ENCODE peak calls at places on chromosomes 11 and 22, in six cellular contexts. One of them, this sample, is unnamed.

GRCh38 chr22:37501176-37501609 is 15.0 kb upstream of the MFNG start:
- DNase-seq in GM12878: no peak
- DNase-seq in K562: no peak
- DNase-seq in SK-N-SH: no peak
- DNase-seq in H1: no peak
- DNase-seq in HCT116: no peak
- DNase-seq in this sample: no peak

GRCh38 chr11:128316541-128317206 is 270.7 kb downstream of the ETS1 start:
- DNase-seq in SK-N-SH: no peak
- DNase-seq in GM12878: no peak
- DNase-seq in HCT116: no peak
- DNase-seq in H1: no peak
- DNase-seq in K562: no peak
- DNase-seq in this sample: no peak

GRCh38 chr11:77189588-77190210 is 61.7 kb downstream of the MYO7A start:
- DNase-seq in GM12878: no peak
- DNase-seq in H1: no peak
- DNase-seq in HCT116: no peak
- DNase-seq in SK-N-SH: no peak
- DNase-seq in K562: no peak
- DNase-seq in this sample: no peak

GRCh38 chr11:124470516-124471231 is 25.2 kb upstream of the OR8B8 start:
- DNase-seq in SK-N-SH: no peak
- DNase-seq in H1: no peak
- DNase-seq in K562: no peak
- DNase-seq in HCT116: no peak
- DNase-seq in GM12878: no peak
- DNase-seq in this sample: no peak

GRCh38 chr11:56849250-56849649 is 100.8 kb upstream of the OR9G4 start:
- DNase-seq in H1: no peak
- DNase-seq in SK-N-SH: no peak
- DNase-seq in GM12878: no peak
- DNase-seq in HCT116: no peak
- DNase-seq in K562: no peak
- DNase-seq in this sample: no peak

GRCh38 chr11:134074346-134074745 is 5.5 kb downstream of the JAM3 start:
- DNase-seq in H1: no peak
- DNase-seq in SK-N-SH: no peak
- DNase-seq in HCT116: no peak
- DNase-seq in K562: no peak
- DNase-seq in GM12878: no peak
- DNase-seq in this sample: no peak

GRCh38 chr11:57639321-57640067 is 10.2 kb downstream of the YPEL4 start:
- DNase-seq in SK-N-SH: peak; percentile 66
- DNase-seq in K562: no peak
- DNase-seq in GM12878: no peak
- DNase-seq in H1: peak; percentile 97
- DNase-seq in HCT116: no peak
- DNase-seq in this sample: no peak

GRCh38 chr11:8011981-8012444 is 24.9 kb downstream of the EIF3F start:
- DNase-seq in K562: no peak
- DNase-seq in HCT116: no peak
- DNase-seq in SK-N-SH: no peak
- DNase-seq in GM12878: no peak
- DNase-seq in H1: no peak
- DNase-seq in this sample: no peak

GRCh38 chr11:65400295-65401072 is 14.0 kb downstream of the FRMD8 start:
- DNase-seq in K562: no peak
- DNase-seq in SK-N-SH: no peak
- DNase-seq in HCT116: no peak
- DNase-seq in H1: no peak
- DNase-seq in GM12878: no peak
- DNase-seq in this sample: no peak

GRCh38 chr11:130511765-130512164 is 63.3 kb downstream of the ADAMTS15 start:
- DNase-seq in K562: no peak
- DNase-seq in HCT116: no peak
- DNase-seq in GM12878: no peak
- DNase-seq in H1: no peak
- DNase-seq in SK-N-SH: no peak
- DNase-seq in this sample: no peak

GRCh38 chr22:19149047-19149883 is 827 bp downstream of the GSC2 start:
- DNase-seq in H1: peak; percentile 84
- DNase-seq in GM12878: no peak
- DNase-seq in SK-N-SH: peak; percentile 56
- DNase-seq in HCT116: no peak
- DNase-seq in K562: peak; percentile 70
- DNase-seq in this sample: no peak

GRCh38 chr22:30821863-30822215 is 127.2 kb downstream of the OSBP2 start:
- DNase-seq in GM12878: no peak
- DNase-seq in H1: no peak
- DNase-seq in K562: no peak
- DNase-seq in HCT116: no peak
- DNase-seq in SK-N-SH: peak; percentile 65
- DNase-seq in this sample: peak; percentile 25

GRCh38 chr11:20854214-20854613 is 184.8 kb downstream of the NELL1 start:
- DNase-seq in H1: no peak
- DNase-seq in GM12878: no peak
- DNase-seq in SK-N-SH: no peak
- DNase-seq in HCT116: no peak
- DNase-seq in K562: no peak
- DNase-seq in this sample: peak; percentile 12

GRCh38 chr11:124863137-124863825 is 2.0 kb upstream of the ROBO3 start:
- DNase-seq in H1: peak; percentile 58
- DNase-seq in SK-N-SH: peak; percentile 63
- DNase-seq in K562: no peak
- DNase-seq in HCT116: no peak
- DNase-seq in GM12878: no peak
- DNase-seq in this sample: peak; percentile 55

GRCh38 chr11:29913352-29913751 is 103.5 kb downstream of the KCNA4 start:
- DNase-seq in HCT116: no peak
- DNase-seq in GM12878: no peak
- DNase-seq in SK-N-SH: no peak
- DNase-seq in H1: no peak
- DNase-seq in K562: no peak
- DNase-seq in this sample: no peak

GRCh38 chr11:134134167-134134566 is 65.3 kb downstream of the JAM3 start:
- DNase-seq in HCT116: no peak
- DNase-seq in K562: no peak
- DNase-seq in GM12878: no peak
- DNase-seq in SK-N-SH: no peak
- DNase-seq in H1: no peak
- DNase-seq in this sample: no peak

GRCh38 chr11:65003282-65003681 is 6.5 kb upstream of the BATF2 start:
- DNase-seq in GM12878: no peak
- DNase-seq in SK-N-SH: no peak
- DNase-seq in K562: no peak
- DNase-seq in HCT116: no peak
- DNase-seq in H1: no peak
- DNase-seq in this sample: peak; percentile 70

GRCh38 chr11:44680982-44681597 is 45.7 kb upstream of the TSPAN18 start:
- DNase-seq in K562: no peak
- DNase-seq in SK-N-SH: no peak
- DNase-seq in GM12878: no peak
- DNase-seq in HCT116: no peak
- DNase-seq in H1: no peak
- DNase-seq in this sample: peak; percentile 31

DNA sequence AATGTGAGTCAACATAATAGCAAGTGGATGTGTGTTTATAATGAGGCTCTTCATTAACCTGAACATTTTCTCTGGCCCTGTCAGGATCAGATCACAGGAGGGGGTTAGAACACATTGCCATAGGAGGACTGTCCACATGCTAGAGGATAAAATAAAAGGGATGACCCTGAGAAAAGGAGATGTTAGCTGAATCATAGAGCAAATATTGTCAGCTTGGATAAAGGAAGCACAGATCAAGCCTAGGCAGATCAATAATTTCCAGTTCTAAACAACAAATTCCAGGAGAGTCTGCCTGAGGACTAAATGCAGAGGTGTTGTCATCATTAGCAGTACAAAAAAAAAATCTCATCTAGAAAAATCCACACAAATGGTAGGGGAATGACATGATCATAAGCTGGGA is 337.9 kb downstream of the LRRC4C start:
- DNase-seq in HCT116: no peak
- DNase-seq in GM12878: no peak
- DNase-seq in K562: no peak
- DNase-seq in H1: no peak
- DNase-seq in SK-N-SH: no peak
- DNase-seq in this sample: no peak
- TF ChIP-seq JUND in HCT116: no peak
- TF ChIP-seq JUND in GM12878: no peak
- TF ChIP-seq JUND in K562: no peak
- TF ChIP-seq JUND in H1: no peak
- TF ChIP-seq JUND in SK-N-SH: no peak
- TF ChIP-seq JUND in this sample: no peak

GRCh38 chr11:31383116-31383515 is 13.5 kb downstream of the DNAJC24 start:
- DNase-seq in H1: no peak
- DNase-seq in GM12878: no peak
- DNase-seq in K562: no peak
- DNase-seq in HCT116: no peak
- DNase-seq in SK-N-SH: no peak
- DNase-seq in this sample: no peak

DNA sequence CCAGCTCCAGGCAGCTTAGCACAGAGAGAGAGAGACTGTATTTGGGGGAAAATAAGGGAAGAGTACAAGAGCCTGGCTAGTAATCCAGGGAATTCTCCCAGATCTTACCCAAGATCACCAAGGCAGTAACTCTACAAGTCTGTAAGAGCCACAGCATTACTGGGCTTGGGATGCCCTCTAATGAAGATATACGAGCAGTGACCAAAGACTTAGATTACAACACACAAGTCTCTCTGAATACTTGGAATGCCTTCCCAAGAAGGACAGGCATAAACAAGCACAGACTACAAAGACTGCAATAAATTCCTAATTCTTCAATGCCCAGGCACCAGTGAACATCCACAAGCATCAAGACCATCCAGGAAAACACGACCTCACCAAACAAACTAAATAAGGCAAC is 17.7 kb downstream of the DNAJC24 start:
- DNase-seq in SK-N-SH: no peak
- DNase-seq in GM12878: no peak
- DNase-seq in H1: no peak
- DNase-seq in K562: no peak
- DNase-seq in HCT116: no peak
- DNase-seq in this sample: no peak
- TF ChIP-seq JUND in SK-N-SH: no peak
- TF ChIP-seq JUND in GM12878: no peak
- TF ChIP-seq JUND in H1: no peak
- TF ChIP-seq JUND in K562: no peak
- TF ChIP-seq JUND in HCT116: no peak
- TF ChIP-seq JUND in this sample: no peak

GRCh38 chr11:111815489-111815888 is 49.3 kb upstream of the PPP2R1B start:
- DNase-seq in K562: no peak
- DNase-seq in H1: no peak
- DNase-seq in SK-N-SH: no peak
- DNase-seq in GM12878: no peak
- DNase-seq in HCT116: no peak
- DNase-seq in this sample: no peak
- TF ChIP-seq JUND in K562: no peak
- TF ChIP-seq JUND in H1: no peak
- TF ChIP-seq JUND in SK-N-SH: no peak
- TF ChIP-seq JUND in GM12878: no peak
- TF ChIP-seq JUND in HCT116: no peak
- TF ChIP-seq JUND in this sample: no peak

DNA sequence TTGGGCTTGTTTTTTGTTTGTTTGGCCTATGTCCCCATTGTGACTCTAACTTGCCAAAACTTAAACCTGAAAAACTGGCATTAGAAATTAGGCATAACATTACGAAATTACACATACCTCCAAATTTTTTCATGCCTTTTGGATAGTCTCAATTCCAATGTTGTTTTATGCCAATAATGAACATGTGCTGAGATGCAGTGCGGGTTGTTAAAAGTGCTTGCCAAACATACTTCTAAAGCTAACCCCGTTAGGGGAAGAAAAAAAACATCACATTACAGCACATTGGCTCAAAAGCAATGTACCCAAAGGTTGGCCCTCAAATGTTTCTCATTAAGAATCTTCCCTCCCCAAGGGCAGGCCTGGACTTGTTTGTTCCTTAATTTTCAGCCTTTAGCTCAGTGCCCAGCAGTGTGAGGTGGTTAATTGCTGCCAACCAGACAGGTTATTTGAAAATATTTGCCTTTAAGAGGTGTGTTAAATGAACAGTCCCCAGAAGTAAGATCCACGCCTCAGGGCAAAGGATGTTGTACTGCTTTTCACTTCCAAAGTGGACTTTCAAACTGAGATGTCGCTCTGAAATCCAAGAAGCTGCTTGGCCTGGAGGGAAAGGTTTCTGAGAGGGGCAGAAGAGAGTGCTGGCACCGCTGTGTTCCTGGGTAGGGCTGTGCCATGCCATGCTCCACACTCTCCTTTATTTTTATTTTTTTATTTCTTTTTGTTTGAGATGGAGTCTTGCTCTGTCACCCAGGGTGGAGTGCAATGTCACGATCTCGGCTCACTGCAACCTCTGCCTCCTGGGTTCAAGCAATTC is 32.9 kb upstream of the FBLN1 start:
- DNase-seq in SK-N-SH: no peak
- DNase-seq in HCT116: no peak
- DNase-seq in H1: no peak
- DNase-seq in K562: no peak
- DNase-seq in GM12878: no peak
- DNase-seq in this sample: no peak
- TF ChIP-seq JUND in SK-N-SH: no peak
- TF ChIP-seq JUND in HCT116: no peak
- TF ChIP-seq JUND in H1: no peak
- TF ChIP-seq JUND in K562: no peak
- TF ChIP-seq JUND in GM12878: no peak
- TF ChIP-seq JUND in this sample: no peak

GRCh38 chr11:1879342-1879940 is 12.3 kb downstream of the PRR33 start:
- DNase-seq in SK-N-SH: peak; percentile 17
- DNase-seq in H1: no peak
- DNase-seq in GM12878: no peak
- DNase-seq in HCT116: no peak
- DNase-seq in K562: peak; percentile 46
- DNase-seq in this sample: no peak
- TF ChIP-seq JUND in SK-N-SH: no peak
- TF ChIP-seq JUND in H1: no peak
- TF ChIP-seq JUND in GM12878: no peak
- TF ChIP-seq JUND in HCT116: no peak
- TF ChIP-seq JUND in K562: no peak
- TF ChIP-seq JUND in this sample: no peak